ENCODE peak calls at places on chromosome 16, in five cellular contexts. Z is cardiac muscle cell; D is prostate gland; T is effector memory CD4-positive, alpha-beta T cell; A is thoracic aorta. V is an unnamed sample.

GRCh38 chr16:12020007-12020406 is 43.5 kb downstream of the SNX29 start:
- DNase-seq in Z (no peak), D (no peak), T (no peak), A (no peak), V (no peak)

GRCh38 chr16:797120-797420 is 3.5 kb downstream of the GNG13 start:
- DNase-seq in Z (no peak), D (no peak), T (no peak), A (no peak), V (no peak)

GRCh38 chr16:13510425-13511151 is 409.4 kb upstream of the ERCC4 start:
- DNase-seq in Z (no peak), D (no peak), T (no peak), A (no peak), V (no peak)

GRCh38 chr16:54026456-54026855 is 260.1 kb downstream of the IRX3 start:
- DNase-seq in Z (no peak), D (no peak), T (no peak), A (no peak), V (no peak)

GRCh38 chr16:11604783-11605563 is 18.3 kb upstream of the LITAF start:
- DNase-seq in Z (no peak), D (no peak), T (no peak), A (peak; percentile 43), V (no peak)

GRCh38 chr16:59324462-59324861 is 590.3 kb upstream of the GOT2 start:
- DNase-seq in Z (no peak), D (no peak), T (no peak), A (no peak), V (no peak)

GRCh38 chr16:25264599-25264998 is 7.0 kb upstream of the ZKSCAN2 start:
- DNase-seq in Z (peak; percentile 49), D (no peak), T (no peak), A (no peak), V (no peak)

GRCh38 chr16:3195975-3196374 is 8.0 kb downstream of the OR1F1 start:
- DNase-seq in Z (no peak), D (no peak), T (no peak), A (no peak), V (no peak)

GRCh38 chr16:72256398-72257048 is 84.6 kb upstream of the PMFBP1 start:
- DNase-seq in Z (no peak), D (no peak), T (no peak), A (no peak), V (peak; percentile 70)

GRCh38 chr16:86076606-86077005 is 177.6 kb downstream of the IRF8 start:
- DNase-seq in Z (no peak), D (no peak), T (no peak), A (no peak), V (no peak)

GRCh38 chr16:58236231-58236690 is 38.4 kb upstream of the CSNK2A2 start:
- DNase-seq in Z (peak; percentile 81), D (peak; percentile 59), T (peak; percentile 48), A (peak; percentile 28), V (no peak)

GRCh38 chr16:84184775-84185174 is 2.1 kb downstream of the TAF1C start:
- DNase-seq in Z (no peak), D (no peak), T (no peak), A (no peak), V (no peak)

GRCh38 chr16:28288117-28288516 is 4.2 kb upstream of the SBK1 start:
- DNase-seq in Z (no peak), D (no peak), T (no peak), A (no peak), V (no peak)

GRCh38 chr16:28292731-28293588 is 635 bp downstream of the SBK1 start:
- DNase-seq in Z (peak; percentile 57), D (peak; percentile 32), T (no peak), A (no peak), V (no peak)

GRCh38 chr16:28291651-28292626 is at the start of gene SBK1:
- DNase-seq in Z (peak; percentile 93), D (peak; percentile 72), T (peak; percentile 77), A (no peak), V (no peak)

GRCh38 chr16:28289106-28289505 is 3.2 kb upstream of the SBK1 start:
- DNase-seq in Z (no peak), D (no peak), T (no peak), A (no peak), V (no peak)

DNA sequence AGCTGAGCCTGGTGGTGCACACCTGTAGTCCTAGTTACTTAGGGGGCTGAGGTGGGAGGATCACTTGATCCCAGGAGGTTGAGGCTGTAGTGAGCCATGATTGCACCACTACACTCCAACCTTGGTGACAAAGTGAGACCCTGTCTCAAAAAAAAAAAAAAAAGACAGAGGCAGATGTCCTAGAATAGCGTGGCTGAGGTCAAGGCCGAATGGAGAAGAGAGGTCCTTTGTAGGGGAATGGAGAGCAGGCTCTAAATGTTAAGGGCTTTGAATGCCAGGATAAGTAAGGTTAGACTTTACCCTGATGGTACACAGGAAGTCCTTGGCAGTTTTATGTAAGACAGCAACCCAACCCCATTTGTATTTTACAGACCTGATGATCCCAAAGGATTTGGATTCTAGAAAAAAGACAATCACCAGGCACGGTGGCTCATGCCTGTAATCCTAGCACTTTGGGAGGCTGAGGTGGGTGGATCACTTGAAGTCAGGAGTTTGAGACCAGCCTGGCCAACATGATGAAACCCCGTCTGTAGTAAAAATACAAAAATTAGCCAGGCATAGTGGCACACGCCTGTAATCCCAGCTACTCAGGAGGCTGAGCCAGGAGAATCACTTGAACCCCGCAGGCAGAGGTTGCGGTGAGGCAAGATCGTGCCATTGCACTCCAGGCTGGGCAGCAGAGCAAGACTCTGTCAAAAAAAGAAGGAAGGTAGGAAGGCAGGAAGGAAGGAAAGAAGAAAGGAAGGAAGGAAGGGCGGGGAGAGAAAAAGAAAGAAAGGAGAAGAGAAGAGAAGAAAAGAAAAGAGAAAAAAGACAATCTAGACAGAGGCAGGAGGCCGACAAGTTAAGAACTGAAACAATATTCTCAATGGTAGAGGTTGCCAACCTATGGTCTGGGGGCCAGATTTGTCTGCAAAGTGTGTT is 2.1 kb upstream of the SBK1 start:
- DNase-seq in Z (no peak), D (no peak), T (no peak), A (no peak), V (no peak)
- H3K4me3 ChIP-seq in Z (no peak overlapping the region), D (no peak overlapping the region), T (no peak overlapping the region), A (no peak overlapping the region), V (no peak overlapping the region)

GRCh38 chr16:19883296-19883951 is 1.2 kb downstream of the GPRC5B start:
- DNase-seq in Z (peak; percentile 69), D (no peak), T (no peak), A (no peak), V (no peak)
- H3K4me3 ChIP-seq in Z (peak overlapping the region; percentile 83), D (peak overlapping the region; percentile 77), T (peak overlapping the region; percentile 60), A (peak overlapping the region; percentile 88), V (peak overlapping the region; percentile 50)

DNA sequence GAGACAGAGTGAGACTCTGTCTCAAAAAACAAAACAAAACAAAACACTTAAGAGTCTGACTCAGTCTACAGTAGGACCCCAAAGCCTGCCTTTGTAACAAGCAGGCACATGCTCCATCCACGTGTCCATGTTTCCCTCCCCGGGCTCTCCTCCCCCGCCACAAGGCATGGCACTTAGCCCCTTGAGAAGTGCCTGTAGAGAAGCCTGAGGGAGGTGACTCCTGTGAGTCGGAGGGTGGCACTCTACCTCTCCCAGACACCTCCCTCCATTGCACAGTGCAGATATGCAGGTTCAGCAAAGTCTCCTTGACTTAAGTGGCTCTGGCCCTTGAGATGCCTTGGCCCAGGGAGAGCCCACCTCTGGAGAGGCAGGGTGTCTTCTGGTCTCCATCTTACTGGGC is 6.8 kb downstream of the FHOD1 start:
- DNase-seq in Z (no peak), D (no peak), T (no peak), A (no peak), V (no peak)
- H3K4me3 ChIP-seq in Z (no peak overlapping the region), D (no peak overlapping the region), T (no peak overlapping the region), A (no peak overlapping the region), V (no peak overlapping the region)

GRCh38 chr16:5461141-5461540 is 363.5 kb upstream of the EEF2KMT start:
- DNase-seq in Z (no peak), D (no peak), T (no peak), A (no peak), V (no peak)

GRCh38 chr16:5465714-5466113 is 368.1 kb upstream of the EEF2KMT start:
- DNase-seq in Z (no peak), D (no peak), T (no peak), A (no peak), V (no peak)

GRCh38 chr16:5461574-5461973 is 364.0 kb upstream of the EEF2KMT start:
- DNase-seq in Z (no peak), D (no peak), T (no peak), A (no peak), V (no peak)

GRCh38 chr16:5459863-5460262 is 362.3 kb upstream of the EEF2KMT start:
- DNase-seq in Z (no peak), D (no peak), T (no peak), A (no peak), V (no peak)

DNA sequence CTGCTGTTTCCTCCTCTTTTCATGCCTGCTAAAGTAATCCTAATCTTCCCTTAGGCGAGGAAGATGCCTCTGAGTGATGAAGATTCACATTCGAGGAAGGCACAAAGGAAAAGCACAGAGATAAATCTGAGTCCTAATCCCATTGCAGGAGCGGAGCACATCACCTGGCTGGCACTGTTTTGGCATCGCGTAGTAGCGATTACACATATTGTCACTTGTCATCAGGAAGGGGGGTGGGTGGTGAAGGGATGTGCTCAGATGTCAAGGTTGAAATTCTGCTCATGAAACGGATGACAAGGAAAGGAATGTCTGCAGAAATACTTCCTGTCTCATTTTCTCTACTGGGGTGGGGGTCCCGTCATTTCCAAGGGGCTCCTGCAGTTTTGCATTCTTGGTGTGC is 363.1 kb upstream of the EEF2KMT start:
- DNase-seq in Z (no peak), D (no peak), T (no peak), A (no peak), V (no peak)
- H3K4me3 ChIP-seq in Z (no peak overlapping the region), D (no peak overlapping the region), T (no peak overlapping the region), A (no peak overlapping the region), V (no peak overlapping the region)

GRCh38 chr16:81403601-81404391 is 40.8 kb upstream of the CMIP start:
- DNase-seq in Z (peak; percentile 90), D (peak; percentile 82), T (peak; percentile 69), A (peak; percentile 46), V (no peak)
- H3K4me3 ChIP-seq in Z (no peak overlapping the region), D (no peak overlapping the region), T (peak overlapping the region; percentile 29), A (peak overlapping the region; percentile 54), V (peak overlapping the region; percentile 31)

GRCh38 chr16:30555848-30556473 is 2.2 kb downstream of the ZNF764 start:
- DNase-seq in Z (no peak), D (no peak), T (no peak), A (no peak), V (no peak)

GRCh38 chr16:30559690-30560089 is 1.5 kb upstream of the ZNF764 start:
- DNase-seq in Z (no peak), D (no peak), T (no peak), A (no peak), V (no peak)

GRCh38 chr16:30558789-30559377 is 709 bp upstream of the ZNF764 start:
- DNase-seq in Z (no peak), D (no peak), T (no peak), A (no peak), V (no peak)

GRCh38 chr16:30557950-30558788 is at the start of gene ZNF764:
- DNase-seq in Z (peak; percentile 96), D (peak; percentile 99), T (peak; percentile 96), A (peak; percentile 98), V (peak; percentile 88)

DNA sequence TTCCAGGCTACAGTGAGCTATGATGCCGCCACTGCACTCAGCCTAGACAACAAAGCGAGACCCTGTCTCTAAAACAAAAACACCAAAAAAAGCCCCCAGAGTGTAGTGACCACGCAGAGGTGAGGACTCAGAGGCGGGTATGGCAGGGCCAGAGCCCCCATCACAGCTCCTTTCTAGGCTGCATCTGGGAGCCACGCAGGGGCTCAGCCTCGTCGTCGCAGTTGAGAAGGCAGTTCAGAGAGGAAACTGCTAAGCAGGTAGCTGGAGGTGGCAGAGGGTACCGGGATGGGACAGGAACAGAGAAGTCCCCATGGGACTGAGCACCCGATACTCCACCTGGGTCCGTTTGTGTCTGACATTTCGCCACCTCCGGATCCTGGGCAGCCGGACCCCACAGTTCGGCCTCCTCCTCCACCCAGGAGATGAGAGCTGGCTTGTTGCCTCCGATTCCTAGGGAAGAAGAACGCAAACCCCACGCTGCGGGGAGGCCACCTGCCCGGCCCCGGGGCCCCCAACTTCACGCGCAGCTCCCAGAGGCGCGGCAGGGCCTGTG is 701 bp downstream of the ZNF764 start:
- DNase-seq in Z (no peak), D (no peak), T (no peak), A (no peak), V (no peak)
- H3K4me3 ChIP-seq in Z (peak overlapping the region; percentile 47), D (peak overlapping the region; percentile 80), T (peak overlapping the region; percentile 67), A (peak overlapping the region; percentile 84), V (peak overlapping the region; percentile 86)

V was measured in BJ.